ENCODE peak calls at places on chromosomes 6 and 20, in eight cellular contexts. G is spleen, U is stomach, O is GM23338, M is HCT116, I is GM12878, X is prostate gland, A is breast epithelium. L is an unnamed sample. For H3K27me3, the result is how much of the 10 kb centered on the place peaks cover.

GRCh38 chr20:58162976-58163375 is 65.5 kb downstream of the ANKRD60 start:
- DNase-seq in G (no peak), U (no peak), O (no peak), M (no peak), I (no peak), X (no peak), A (no peak), L (no peak)

GRCh38 chr20:35901678-35902544 is 52.4 kb downstream of the SCAND1 start:
- DNase-seq in G (no peak), U (no peak), O (no peak), M (peak), I (no peak), X (no peak), A (no peak), L (no peak)

GRCh38 chr20:57787151-57787968 is 77.5 kb upstream of the PMEPA1 start:
- DNase-seq in G (peak), U (no peak), O (no peak), M (no peak), I (no peak), X (no peak), A (no peak), L (no peak)

GRCh38 chr6:152112503-152113261 is 305.2 kb downstream of the ESR1 start:
- DNase-seq in G (peak), U (peak), O (no peak), M (no peak), I (no peak), X (no peak), A (peak), L (no peak)

GRCh38 chr20:18197382-18198070 is 59.9 kb downstream of the KAT14 start:
- DNase-seq in G (no peak), U (no peak), O (no peak), M (peak), I (no peak), X (no peak), A (peak), L (no peak)

GRCh38 chr20:34954905-34955231 is 738 bp downstream of the GSS start:
- DNase-seq in G (no peak), U (peak), O (peak), M (peak), I (no peak), X (no peak), A (no peak), L (no peak)

GRCh38 chr6:128519931-128520435 is 416 bp downstream of the PTPRK start:
- DNase-seq in G (peak), U (peak), O (peak), M (no peak), I (no peak), X (peak), A (peak), L (no peak)

GRCh38 chr20:58022711-58023110 is 205.7 kb downstream of the ANKRD60 start:
- DNase-seq in G (peak), U (no peak), O (no peak), M (no peak), I (no peak), X (no peak), A (peak), L (no peak)

GRCh38 chr20:59010321-59010994 is 3.4 kb upstream of the CTSZ start:
- DNase-seq in G (no peak), U (peak), O (no peak), M (no peak), I (no peak), X (no peak), A (peak), L (no peak)

GRCh38 chr6:163652328-163652727 is 237.8 kb downstream of the QKI start:
- DNase-seq in G (no peak), U (no peak), O (no peak), M (no peak), I (no peak), X (no peak), A (no peak), L (no peak)

GRCh38 chr6:7324520-7324919 is 11.5 kb upstream of the SSR1 start:
- DNase-seq in G (no peak), U (no peak), O (no peak), M (no peak), I (no peak), X (no peak), A (no peak), L (no peak)

GRCh38 chr6:156994215-156995076 is 217.3 kb downstream of the ARID1B start:
- DNase-seq in G (no peak), U (no peak), O (no peak), M (no peak), I (no peak), X (peak), A (no peak), L (no peak)

GRCh38 chr6:142926177-142926493 is 18.8 kb downstream of the HIVEP2 start:
- DNase-seq in G (no peak), U (no peak), O (no peak), M (no peak), I (no peak), X (no peak), A (no peak), L (no peak)

GRCh38 chr6:139029470-139030210 is 1.1 kb downstream of the ABRACL start:
- DNase-seq in G (no peak), U (peak), O (peak), M (no peak), I (no peak), X (peak), A (no peak), L (no peak)

GRCh38 chr6:15090145-15090579 is 155.7 kb upstream of the JARID2 start:
- DNase-seq in G (no peak), U (no peak), O (no peak), M (no peak), I (no peak), X (peak), A (no peak), L (no peak)

GRCh38 chr20:40719330-40719729 is 30.3 kb upstream of the MAFB start:
- DNase-seq in G (no peak), U (no peak), O (no peak), M (no peak), I (no peak), X (no peak), A (no peak), L (no peak)

GRCh38 chr20:62010551-62011402 is 54.9 kb downstream of the TAF4 start:
- DNase-seq in G (no peak), U (peak), O (peak), M (peak), I (peak), X (peak), A (no peak), L (peak)

GRCh38 chr20:21234324-21234723 is 68.8 kb upstream of the XRN2 start:
- DNase-seq in G (no peak), U (no peak), O (no peak), M (no peak), I (no peak), X (no peak), A (no peak), L (no peak)

GRCh38 chr6:87633851-87634250 is 43.9 kb downstream of the ORC3 start:
- DNase-seq in G (no peak), U (no peak), O (no peak), M (no peak), I (no peak), X (no peak), A (no peak), L (no peak)

GRCh38 chr20:1301031-1301529 is 27.9 kb downstream of the SDCBP2 start:
- DNase-seq in G (peak), U (no peak), O (peak), M (peak), I (no peak), X (no peak), A (no peak), L (peak)

GRCh38 chr6:13541496-13541895 is 32.9 kb upstream of the SIRT5 start:
- DNase-seq in G (no peak), U (no peak), O (no peak), M (no peak), I (no peak), X (no peak), A (no peak), L (no peak)

GRCh38 chr20:24045621-24046020 is 57.0 kb upstream of the GGTLC1 start:
- DNase-seq in G (no peak), U (no peak), O (no peak), M (no peak), I (no peak), X (no peak), A (no peak), L (no peak)

GRCh38 chr6:64729522-64729921 is 977.5 kb downstream of the EYS start:
- DNase-seq in G (no peak), U (no peak), O (no peak), M (no peak), I (no peak), X (no peak), A (no peak), L (no peak)

GRCh38 chr6:150334790-150335783 is 33.7 kb upstream of the IYD start:
- DNase-seq in G (no peak), U (no peak), O (peak), M (peak), I (no peak), X (peak), A (peak), L (peak)

GRCh38 chr20:34293589-34293988 is 9.6 kb downstream of the AHCY start:
- DNase-seq in G (no peak), U (no peak), O (no peak), M (no peak), I (no peak), X (no peak), A (no peak), L (no peak)

GRCh38 chr20:11654766-11655165 is 262.9 kb upstream of the BTBD3 start:
- DNase-seq in G (no peak), U (no peak), O (no peak), M (no peak), I (no peak), X (no peak), A (no peak), L (no peak)

GRCh38 chr20:54608039-54608745 is 132.8 kb downstream of the DOK5 start:
- DNase-seq in G (no peak), U (no peak), O (no peak), M (no peak), I (no peak), X (no peak), A (no peak), L (no peak)

GRCh38 chr6:163705923-163706322 is 291.4 kb downstream of the QKI start:
- DNase-seq in G (no peak), U (no peak), O (no peak), M (no peak), I (peak), X (no peak), A (no peak), L (no peak)

DNA sequence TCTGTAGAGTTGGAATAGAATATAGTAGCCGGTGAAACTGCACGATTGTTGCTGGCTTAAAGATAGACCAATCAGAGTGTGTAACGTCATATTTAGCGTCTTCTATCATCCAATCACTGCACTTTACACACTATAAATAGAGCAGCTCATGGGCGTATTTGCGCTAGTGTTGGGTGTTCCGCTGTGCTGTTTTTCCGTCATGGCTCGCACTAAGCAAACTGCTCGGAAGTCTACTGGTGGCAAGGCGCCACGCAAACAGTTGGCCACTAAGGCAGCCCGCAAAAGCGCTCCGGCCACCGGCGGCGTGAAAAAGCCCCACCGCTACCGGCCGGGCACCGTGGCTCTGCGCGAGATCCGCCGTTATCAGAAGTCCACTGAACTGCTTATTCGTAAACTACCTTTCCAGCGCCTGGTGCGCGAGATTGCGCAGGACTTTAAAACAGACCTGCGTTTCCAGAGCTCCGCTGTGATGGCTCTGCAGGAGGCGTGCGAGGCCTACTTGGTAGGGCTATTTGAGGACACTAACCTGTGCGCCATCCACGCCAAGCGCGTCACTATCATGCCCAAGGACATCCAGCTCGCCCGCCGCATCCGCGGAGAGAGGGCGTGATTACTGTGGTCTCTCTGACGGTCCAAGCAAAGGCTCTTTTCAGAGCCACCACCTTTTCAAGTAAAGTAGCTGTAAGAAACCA is 57.8 kb downstream of the TRIM38 start:
- DNase-seq in G (peak), U (peak), O (peak), M (peak), I (peak), X (peak), A (peak), L (peak)
- H3K4me3 ChIP-seq in G (peak), U (peak), O (peak), M (peak), I (peak), X (peak), A (peak), L (peak)

GRCh38 chr6:169255643-169256042 is 2.0 kb upstream of the THBS2 start:
- DNase-seq in G (no peak), U (no peak), O (no peak), M (no peak), I (no peak), X (no peak), A (no peak), L (no peak)
- H3K27me3 ChIP-seq in G (half or more), U (under half), O (under half), M (under half), I (under half), X (under half), A (under half), L (under half)

DNA sequence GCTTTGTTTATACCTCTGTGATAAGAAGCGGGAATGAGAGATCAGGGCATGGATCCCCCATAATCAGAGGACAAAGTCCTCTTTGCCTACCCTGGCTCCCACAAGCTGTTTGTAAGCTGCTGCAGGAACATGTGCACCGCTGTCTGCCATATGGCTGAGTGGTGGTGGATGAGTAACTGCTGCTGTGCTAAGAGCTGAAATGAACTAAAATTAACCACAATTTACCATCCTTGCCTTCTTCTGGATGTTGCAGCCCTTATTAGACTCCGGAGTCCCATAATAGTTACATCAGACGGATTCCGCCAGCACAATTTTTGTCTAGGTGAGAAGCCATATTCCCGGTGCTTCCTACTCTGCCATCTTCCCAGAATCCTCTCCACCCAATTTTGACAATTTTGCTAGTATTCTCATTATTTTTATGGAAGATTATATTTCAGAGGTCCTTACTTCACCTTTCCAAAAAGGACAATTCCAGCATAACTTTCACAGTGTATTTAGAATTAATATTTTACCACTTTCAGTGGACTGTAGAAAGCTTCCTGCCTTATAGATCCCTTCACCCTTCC is 6.0 kb upstream of the CMTR1 start:
- DNase-seq in G (no peak), U (no peak), O (no peak), M (no peak), I (no peak), X (no peak), A (no peak), L (no peak)
- TF ChIP-seq POLR2AphosphoS5 in G (no peak), U (no peak), O (no peak), M (no peak), I (no peak), X (no peak), A (no peak), L (no peak)

GRCh38 chr6:42104095-42104806 is 38.2 kb downstream of the C6orf132 start:
- DNase-seq in G (peak), U (peak), O (peak), M (no peak), I (peak), X (no peak), A (no peak), L (peak)

GRCh38 chr6:42103753-42104094 is 38.7 kb downstream of the C6orf132 start:
- DNase-seq in G (no peak), U (no peak), O (no peak), M (no peak), I (no peak), X (no peak), A (no peak), L (no peak)

GRCh38 chr6:42105714-42106662 is 36.4 kb downstream of the C6orf132 start:
- DNase-seq in G (no peak), U (no peak), O (no peak), M (no peak), I (no peak), X (no peak), A (no peak), L (no peak)

GRCh38 chr6:42106663-42107023 is 35.8 kb downstream of the C6orf132 start:
- DNase-seq in G (no peak), U (no peak), O (no peak), M (no peak), I (no peak), X (no peak), A (no peak), L (no peak)

DNA sequence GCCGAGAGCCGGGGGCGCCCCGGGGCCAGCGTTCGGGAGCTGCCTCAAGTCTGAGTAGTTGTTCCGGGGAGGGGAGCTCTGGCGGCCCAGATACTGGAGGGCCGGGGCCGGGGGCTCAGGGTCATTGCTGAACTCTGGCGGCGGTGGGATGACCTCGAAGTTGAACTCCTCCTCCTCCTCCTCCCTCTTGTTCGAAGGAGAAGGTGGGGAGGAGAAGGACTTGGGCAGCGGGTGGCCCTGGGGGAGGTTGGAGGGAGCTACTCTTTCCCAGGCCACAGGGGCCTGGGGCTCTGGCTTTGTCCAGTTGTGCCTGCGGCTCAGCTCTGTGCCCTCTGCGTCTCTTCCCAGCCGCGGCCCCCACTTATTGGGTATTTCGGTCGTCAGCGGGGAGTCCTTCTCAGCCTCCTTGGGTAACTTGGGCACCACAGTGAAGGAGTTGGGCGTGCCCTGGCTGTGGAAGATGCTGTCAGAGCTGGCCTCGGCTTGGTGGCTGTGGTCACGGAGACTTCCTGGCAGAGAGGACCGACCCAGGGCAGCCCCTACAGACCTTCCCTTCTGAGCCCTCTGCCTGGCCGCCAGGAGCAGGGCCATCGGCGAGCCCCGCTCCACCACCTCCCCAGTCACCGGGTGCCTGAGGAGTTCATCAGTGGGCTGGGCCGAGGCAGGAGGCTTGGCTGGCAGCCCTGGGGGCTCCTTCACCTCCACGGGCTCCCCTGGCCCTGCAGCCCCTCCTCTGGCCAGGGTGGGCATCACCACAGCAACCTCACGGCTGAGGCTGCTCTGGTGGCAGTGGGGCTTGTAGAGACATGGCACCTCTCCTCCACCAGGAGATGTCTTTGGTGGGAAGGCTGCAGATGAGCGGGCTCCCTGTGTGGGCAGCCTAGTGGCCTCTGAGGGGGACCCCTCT is 37.4 kb downstream of the C6orf132 start:
- DNase-seq in G (no peak), U (no peak), O (peak), M (no peak), I (no peak), X (no peak), A (no peak), L (no peak)
- H3K4me3 ChIP-seq in G (peak), U (peak), O (peak), M (no peak), I (peak), X (peak), A (peak), L (peak)

GRCh38 chr20:46893051-46893450 is 1.6 kb upstream of the EYA2 start:
- DNase-seq in G (no peak), U (no peak), O (no peak), M (no peak), I (no peak), X (no peak), A (no peak), L (no peak)
- H3K27me3 ChIP-seq in G (half or more), U (under half), O (under half), M (under half), I (under half), X (under half), A (under half), L (under half)

GRCh38 chr20:37566590-37567330 is 39.1 kb upstream of the BLCAP start:
- DNase-seq in G (no peak), U (no peak), O (no peak), M (no peak), I (no peak), X (no peak), A (no peak), L (no peak)

GRCh38 chr20:37570419-37570818 is 42.7 kb upstream of the BLCAP start:
- DNase-seq in G (no peak), U (no peak), O (no peak), M (no peak), I (no peak), X (no peak), A (no peak), L (no peak)

GRCh38 chr20:37565134-37565811 is 37.6 kb upstream of the BLCAP start:
- DNase-seq in G (no peak), U (no peak), O (no peak), M (no peak), I (no peak), X (no peak), A (no peak), L (no peak)

GRCh38 chr20:37567331-37567665 is 39.6 kb upstream of the BLCAP start:
- DNase-seq in G (no peak), U (no peak), O (peak), M (no peak), I (no peak), X (no peak), A (no peak), L (no peak)

DNA sequence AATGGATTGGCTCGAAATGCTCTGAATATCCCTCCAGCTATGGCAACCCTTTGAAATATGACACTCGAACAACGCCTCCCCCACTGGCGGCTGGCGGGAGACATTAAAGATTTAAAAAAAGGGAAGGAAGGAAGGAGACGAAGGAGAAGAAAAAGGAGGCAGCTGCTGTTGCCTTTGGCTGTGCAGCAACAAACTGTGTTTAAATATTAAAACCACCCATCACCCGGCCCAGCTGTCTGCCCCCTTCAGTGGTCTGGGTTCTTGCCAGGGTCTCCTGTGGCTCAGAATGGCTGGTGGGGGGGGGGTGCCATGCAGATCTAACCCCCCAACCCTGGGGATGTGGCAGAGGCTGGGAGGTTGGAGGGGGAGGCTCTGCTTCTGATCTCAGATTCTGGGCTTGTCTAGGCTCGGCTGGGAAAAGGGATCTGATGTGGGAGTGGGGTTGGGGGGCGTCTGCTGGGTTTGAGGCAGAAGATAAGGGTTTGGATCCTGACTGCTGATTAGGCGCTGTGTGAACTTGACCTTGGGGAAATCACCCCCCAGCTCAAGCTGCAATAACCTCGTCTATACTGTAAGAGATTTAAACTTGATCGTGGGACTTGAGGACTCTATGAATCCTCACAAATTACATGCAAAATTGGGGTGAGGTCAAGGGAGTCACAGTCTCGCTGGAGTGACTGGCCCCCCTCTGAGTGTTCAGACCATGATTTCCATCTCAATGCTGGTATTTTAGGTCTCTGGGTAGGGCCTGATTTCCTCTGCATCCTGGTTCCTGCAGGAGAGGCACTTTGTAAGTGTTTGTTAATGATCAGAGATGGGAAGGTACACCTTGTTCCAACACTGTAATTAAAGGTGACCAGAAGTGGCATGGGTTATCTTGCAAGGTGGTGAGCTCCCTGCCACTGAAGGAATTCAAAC is 40.3 kb upstream of the BLCAP start:
- DNase-seq in G (no peak), U (no peak), O (peak), M (no peak), I (no peak), X (no peak), A (no peak), L (no peak)
- TF ChIP-seq POLR2AphosphoS5 in G (no peak), U (no peak), O (no peak), M (no peak), I (no peak), X (no peak), A (no peak), L (no peak)